ENCODE peak calls at places on chromosome 19, in seven cellular contexts. F is mammary epithelial cell, G is heart right ventricle, K is thoracic aorta, A is tibial artery, J is uterus, V is A549. R is an unnamed sample. For H3K4me1, the result is how much of the 10 kb centered on the place peaks cover.

GRCh38 chr19:22532388-22533310 is 101.5 kb upstream of the ZNF492 start:
- DNase-seq in F (no peak), G (peak), K (peak), A (peak), J (peak), V (no peak), R (peak)

GRCh38 chr19:33796164-33797100 is at the start of gene KCTD15:
- DNase-seq in F (peak), G (peak), K (no peak), A (no peak), J (peak), V (peak), R (peak)

GRCh38 chr19:50224986-50225747 is 21.7 kb downstream of the MYH14 start:
- DNase-seq in F (no peak), G (peak), K (no peak), A (no peak), J (no peak), V (no peak), R (no peak)

GRCh38 chr19:45637890-45638667 is 1.1 kb downstream of the EML2 start:
- DNase-seq in F (peak), G (no peak), K (no peak), A (no peak), J (no peak), V (peak), R (no peak)

GRCh38 chr19:49056101-49056901 is 1.2 kb downstream of the CGB7 start:
- DNase-seq in F (peak), G (peak), K (no peak), A (peak), J (peak), V (peak), R (peak)

GRCh38 chr19:17329061-17329767 is 5.4 kb downstream of the ANO8 start:
- DNase-seq in F (no peak), G (no peak), K (no peak), A (no peak), J (no peak), V (no peak), R (no peak)

GRCh38 chr19:46287585-46287984 is 9.3 kb upstream of the HIF3A start:
- DNase-seq in F (no peak), G (no peak), K (no peak), A (no peak), J (no peak), V (peak), R (no peak)

GRCh38 chr19:6340493-6341201 is 7.2 kb upstream of the ACER1 start:
- DNase-seq in F (no peak), G (no peak), K (no peak), A (no peak), J (no peak), V (no peak), R (no peak)

GRCh38 chr19:28492201-28492600 is 720.8 kb downstream of the UQCRFS1 start:
- DNase-seq in F (no peak), G (no peak), K (no peak), A (no peak), J (no peak), V (no peak), R (no peak)

GRCh38 chr19:28736528-28736927 is 476.4 kb downstream of the UQCRFS1 start:
- DNase-seq in F (no peak), G (no peak), K (no peak), A (no peak), J (no peak), V (no peak), R (no peak)

GRCh38 chr19:8320564-8321066 is 560 bp downstream of the NDUFA7 start:
- DNase-seq in F (no peak), G (no peak), K (no peak), A (no peak), J (no peak), V (no peak), R (no peak)
- H3K4me1 ChIP-seq in F (under half), G (under half), K (under half), A (under half), J (under half), V (under half), R (under half)

GRCh38 chr19:41792513-41793413 is 3.6 kb upstream of the CEACAM3 start:
- DNase-seq in F (peak), G (peak), K (no peak), A (no peak), J (no peak), V (peak), R (no peak)
- TF ChIP-seq CTCF in F (peak), G (peak), K (no peak), A (peak), J (peak), V (peak), R (no peak)

GRCh38 chr19:1388637-1389026 is 4.9 kb downstream of the NDUFS7 start:
- DNase-seq in F (no peak), G (no peak), K (no peak), A (no peak), J (no peak), V (no peak), R (no peak)

GRCh38 chr19:1389033-1389940 is 5.6 kb downstream of the NDUFS7 start:
- DNase-seq in F (no peak), G (no peak), K (no peak), A (no peak), J (no peak), V (no peak), R (no peak)

GRCh38 chr19:1392939-1393530 is 8.3 kb downstream of the GAMT start:
- DNase-seq in F (no peak), G (no peak), K (no peak), A (no peak), J (no peak), V (no peak), R (no peak)

GRCh38 chr19:1392407-1392806 is 8.7 kb downstream of the NDUFS7 start:
- DNase-seq in F (no peak), G (no peak), K (no peak), A (no peak), J (no peak), V (no peak), R (no peak)

GRCh38 chr19:1390594-1391423 is 7.1 kb downstream of the NDUFS7 start:
- DNase-seq in F (no peak), G (peak), K (no peak), A (no peak), J (no peak), V (no peak), R (no peak)
- H3K27ac ChIP-seq in F (no peak), G (no peak), K (no peak), A (no peak), J (no peak), V (no peak), R (no peak)

DNA sequence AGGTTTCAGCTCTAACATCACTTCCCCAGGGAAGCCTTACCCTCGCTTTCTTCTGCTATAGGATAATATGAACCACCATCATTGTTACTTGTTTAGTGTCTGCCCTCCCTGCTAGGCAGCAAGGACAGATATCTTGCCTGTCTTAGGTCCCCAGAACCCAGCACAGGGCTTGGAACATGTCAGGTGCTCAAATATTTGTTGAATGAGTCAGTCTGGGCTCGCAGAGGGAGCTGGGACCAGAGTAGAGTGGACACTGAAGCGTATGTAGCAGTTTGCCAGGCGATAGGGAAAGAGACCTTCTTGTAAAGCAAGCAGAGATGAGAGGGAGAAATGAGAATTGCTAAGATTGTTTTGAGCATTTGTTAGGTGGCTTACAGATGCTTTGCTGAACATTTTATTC is 11.7 kb downstream of the BCKDHA start:
- DNase-seq in F (peak), G (no peak), K (no peak), A (no peak), J (no peak), V (peak), R (no peak)
- H3K4me1 ChIP-seq in F (under half), G (half or more), K (under half), A (under half), J (under half), V (under half), R (under half)

R was measured in ovary.